ENCODE peak calls at places on chromosomes 2 and 18, in ten cellular contexts. Z is iPS DF 6.9, V is heart right ventricle, S is left ventricle myocardium inferior, P is psoas muscle, L is aorta, M is uterus, Q is right cardiac atrium, X is K562, H is A549. K is an unnamed sample.

GRCh38 chr18:54392621-54393023 is 34.9 kb downstream of the C18orf54 start:
- DNase-seq in Z (peak; percentile 47), V (no peak), S (no peak), P (no peak), L (no peak), M (no peak), Q (no peak), X (peak; percentile 63), H (peak; percentile 11), K (no peak)

GRCh38 chr18:77765468-77765867 is 515.8 kb downstream of the GALR1 start:
- DNase-seq in Z (no peak), V (no peak), S (no peak), P (no peak), L (no peak), M (no peak), Q (no peak), X (peak; percentile 47), H (peak; percentile 10), K (no peak)

GRCh38 chr2:233061007-233061590 is 957 bp downstream of the INPP5D start:
- DNase-seq in Z (no peak), V (no peak), S (no peak), P (no peak), L (peak; percentile 26), M (no peak), Q (no peak), X (no peak), H (no peak), K (no peak)

GRCh38 chr2:134446431-134447091 is 192.7 kb downstream of the MGAT5 start:
- DNase-seq in Z (no peak), V (no peak), S (no peak), P (no peak), L (no peak), M (no peak), Q (no peak), X (no peak), H (no peak), K (no peak)

GRCh38 chr2:112881217-112882000 is 29.6 kb upstream of the IL37 start:
- DNase-seq in Z (no peak), V (no peak), S (no peak), P (no peak), L (no peak), M (no peak), Q (peak; percentile 15), X (peak; percentile 56), H (no peak), K (peak; percentile 89)

GRCh38 chr2:72513011-72513410 is 312.8 kb downstream of the EXOC6B start:
- DNase-seq in Z (no peak), V (no peak), S (no peak), P (no peak), L (no peak), M (no peak), Q (no peak), X (no peak), H (no peak), K (no peak)

GRCh38 chr2:100670232-100670631 is 107.4 kb downstream of the PDCL3 start:
- DNase-seq in Z (no peak), V (no peak), S (no peak), P (no peak), L (no peak), M (no peak), Q (no peak), X (no peak), H (no peak), K (no peak)

GRCh38 chr2:234979204-234980167 is 27.7 kb downstream of the SH3BP4 start:
- DNase-seq in Z (no peak), V (no peak), S (no peak), P (no peak), L (peak; percentile 50), M (peak; percentile 38), Q (peak; percentile 66), X (no peak), H (no peak), K (peak; percentile 66)

GRCh38 chr2:101872480-101872879 is 119.3 kb upstream of the IL1R2 start:
- DNase-seq in Z (no peak), V (no peak), S (no peak), P (no peak), L (no peak), M (no peak), Q (no peak), X (no peak), H (no peak), K (no peak)

GRCh38 chr2:2838548-2838845 is 507.4 kb upstream of the MYT1L start:
- DNase-seq in Z (no peak), V (no peak), S (no peak), P (no peak), L (no peak), M (no peak), Q (no peak), X (no peak), H (no peak), K (no peak)

DNA sequence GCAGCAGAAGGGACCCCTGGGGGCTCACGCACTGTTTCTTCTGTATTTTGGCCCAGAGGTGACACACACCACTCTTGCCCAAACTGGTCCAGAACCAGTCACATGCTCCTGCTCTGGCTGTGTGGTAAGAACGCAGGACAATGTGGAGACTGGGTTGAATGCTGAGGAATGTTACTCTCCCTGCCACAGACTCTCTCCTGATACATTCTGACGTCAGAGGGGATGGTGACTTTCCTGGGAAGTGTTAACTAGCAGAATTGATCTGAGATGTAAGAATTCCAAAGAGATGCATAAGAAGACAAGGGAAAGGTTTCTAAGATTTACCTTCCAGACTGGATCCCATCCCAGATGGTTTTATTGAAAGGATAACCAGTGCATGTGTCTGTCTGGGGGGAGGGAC is 100.8 kb downstream of the ASB1 start:
- DNase-seq in Z (no peak), V (no peak), S (no peak), P (no peak), L (no peak), M (no peak), Q (no peak), X (no peak), H (no peak), K (no peak)
- H3K4me1 ChIP-seq in Z (no peaks in the 10 kb centered on the region), V (no peaks in the 10 kb centered on the region), S (no peaks in the 10 kb centered on the region), P (no peaks in the 10 kb centered on the region), L (no peaks in the 10 kb centered on the region), M (no peaks in the 10 kb centered on the region), Q (no peaks in the 10 kb centered on the region), X (no peaks in the 10 kb centered on the region), H (peaks cover 39% of the 10 kb centered on the region), K (peaks cover 3% of the 10 kb centered on the region)

DNA sequence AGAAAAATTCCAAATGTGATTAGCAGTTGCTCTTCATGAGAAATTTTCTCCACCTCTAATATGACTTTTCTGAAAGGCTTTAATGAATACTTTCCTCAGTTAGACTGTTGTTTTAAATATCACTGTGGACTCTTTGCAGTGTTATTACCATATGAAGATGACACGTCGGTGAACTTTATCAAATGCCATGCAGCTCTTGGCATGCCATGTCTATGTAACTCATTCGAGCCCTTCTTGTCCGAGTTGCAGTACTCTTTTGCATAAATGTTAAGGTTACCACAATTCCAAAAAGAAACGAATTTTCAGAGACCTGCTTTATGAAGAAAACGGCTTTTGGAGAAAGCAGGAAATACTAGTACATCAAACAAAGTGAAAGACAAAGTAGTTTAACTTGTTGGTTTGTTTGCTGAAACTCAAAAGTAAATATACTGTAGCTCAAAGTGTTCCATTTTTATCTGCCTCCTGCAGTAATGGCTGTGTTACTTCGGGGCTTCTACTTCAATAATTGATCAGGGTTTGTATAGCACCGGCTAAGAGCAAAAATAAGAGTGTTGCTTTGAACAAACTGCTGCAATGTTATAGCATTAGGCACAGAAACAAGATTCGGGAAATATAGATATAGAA is 204.1 kb downstream of the ARHGAP15 start:
- DNase-seq in Z (no peak), V (no peak), S (no peak), P (no peak), L (no peak), M (no peak), Q (no peak), X (no peak), H (no peak), K (no peak)
- H3K27ac ChIP-seq in Z (no peak overlapping the region), V (no peak overlapping the region), S (no peak overlapping the region), P (no peak overlapping the region), L (no peak overlapping the region), M (no peak overlapping the region), Q (no peak overlapping the region), X (no peak overlapping the region), H (no peak overlapping the region), K (no peak overlapping the region)

GRCh38 chr2:105843797-105844374 is 99.2 kb downstream of the NCK2 start:
- DNase-seq in Z (no peak), V (no peak), S (no peak), P (no peak), L (no peak), M (no peak), Q (no peak), X (no peak), H (no peak), K (no peak)

GRCh38 chr2:105839793-105840192 is 95.1 kb downstream of the NCK2 start:
- DNase-seq in Z (no peak), V (no peak), S (no peak), P (no peak), L (no peak), M (no peak), Q (no peak), X (no peak), H (no peak), K (no peak)

GRCh38 chr2:105840933-105841332 is 96.2 kb downstream of the NCK2 start:
- DNase-seq in Z (no peak), V (no peak), S (no peak), P (no peak), L (no peak), M (no peak), Q (no peak), X (no peak), H (no peak), K (no peak)

GRCh38 chr2:105841551-105841950 is 96.8 kb downstream of the NCK2 start:
- DNase-seq in Z (no peak), V (no peak), S (no peak), P (no peak), L (no peak), M (no peak), Q (no peak), X (no peak), H (no peak), K (no peak)

GRCh38 chr2:105842555-105842954 is 97.8 kb downstream of the NCK2 start:
- DNase-seq in Z (no peak), V (no peak), S (no peak), P (no peak), L (no peak), M (no peak), Q (no peak), X (peak; percentile 47), H (no peak), K (no peak)
- H3K9me3 ChIP-seq in Z (no peaks in the 10 kb centered on the region), V (no peaks in the 10 kb centered on the region), S (no peaks in the 10 kb centered on the region), P (no peaks in the 10 kb centered on the region), L (no peaks in the 10 kb centered on the region), M (no peaks in the 10 kb centered on the region), Q (no peaks in the 10 kb centered on the region), X (no peaks in the 10 kb centered on the region), H (no peaks in the 10 kb centered on the region), K (no peaks in the 10 kb centered on the region)

DNA sequence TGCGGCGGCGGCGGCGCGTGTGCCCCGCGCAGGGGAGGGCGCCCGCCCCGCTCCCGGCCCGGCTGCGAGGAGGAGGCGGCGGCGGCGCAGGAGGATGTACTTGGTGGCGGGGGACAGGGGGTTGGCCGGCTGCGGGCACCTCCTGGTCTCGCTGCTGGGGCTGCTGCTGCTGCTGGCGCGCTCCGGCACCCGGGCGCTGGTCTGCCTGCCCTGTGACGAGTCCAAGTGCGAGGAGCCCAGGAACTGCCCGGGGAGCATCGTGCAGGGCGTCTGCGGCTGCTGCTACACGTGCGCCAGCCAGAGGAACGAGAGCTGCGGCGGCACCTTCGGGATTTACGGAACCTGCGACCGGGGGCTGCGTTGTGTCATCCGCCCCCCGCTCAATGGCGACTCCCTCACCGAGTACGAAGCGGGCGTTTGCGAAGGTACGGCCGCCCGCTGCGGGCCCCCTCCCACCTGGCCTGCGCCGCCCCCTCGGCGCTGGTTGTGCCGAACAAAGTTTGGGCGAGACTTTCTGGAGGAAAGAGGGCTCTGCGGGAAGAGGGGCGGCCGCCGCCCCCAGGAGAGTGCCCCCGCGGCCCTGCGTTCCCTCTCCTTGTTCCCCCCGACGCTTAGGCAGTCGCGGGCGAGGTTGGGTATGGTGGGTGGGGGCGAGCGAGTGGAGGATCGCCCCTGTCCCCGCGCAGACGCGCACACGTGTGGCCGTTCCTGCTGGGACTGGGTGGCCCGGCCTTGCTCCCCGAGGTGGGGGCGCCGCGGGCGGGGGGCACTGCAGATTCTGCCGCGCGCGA is 816 bp downstream of the CRIM1 start:
- DNase-seq in Z (no peak), V (peak; percentile 38), S (peak; percentile 54), P (peak; percentile 76), L (peak; percentile 84), M (peak; percentile 53), Q (peak; percentile 64), X (no peak), H (no peak), K (peak; percentile 52)
- H3K4me1 ChIP-seq in Z (peaks cover 3% of the 10 kb centered on the region), V (peaks cover 58% of the 10 kb centered on the region), S (peaks cover 78% of the 10 kb centered on the region), P (peaks cover 37% of the 10 kb centered on the region), L (peaks cover 9% of the 10 kb centered on the region), M (no peaks in the 10 kb centered on the region), Q (no peaks in the 10 kb centered on the region), X (peaks cover 14% of the 10 kb centered on the region), H (peaks cover 55% of the 10 kb centered on the region), K (peaks cover 56% of the 10 kb centered on the region)

K was measured in SJSA1.